ENCODE peak calls at places on chromosomes 1 and 21, in four cellular contexts. O is K562, Q is HepG2, H is GM12878. J is an unnamed sample.

GRCh38 chr1:76140227-76140626 is 65.7 kb downstream of the ST6GALNAC3 start:
- DNase-seq in O (no peak), Q (no peak), H (no peak), J (peak; percentile 18)

GRCh38 chr1:232620356-232620841 is 9.5 kb downstream of the SIPA1L2 start:
- DNase-seq in Q (no peak), O (no peak), H (no peak), J (no peak)

GRCh38 chr1:68473060-68473459 is 23.3 kb upstream of the RPE65 start:
- DNase-seq in O (no peak), Q (no peak), H (no peak), J (no peak)

GRCh38 chr1:22861764-22862440 is 110.8 kb downstream of the LACTBL1 start:
- DNase-seq in H (no peak), Q (no peak), O (peak; percentile 80), J (peak; percentile 58)

GRCh38 chr1:38235705-38236104 is 189.1 kb upstream of the POU3F1 start:
- DNase-seq in O (no peak), H (no peak), Q (no peak), J (no peak)

GRCh38 chr1:53148123-53148522 is 5.7 kb upstream of the SLC1A7 start:
- DNase-seq in Q (no peak), H (no peak), O (no peak), J (no peak)

GRCh38 chr1:111719561-111720239 is 19.5 kb downstream of the INKA2 start:
- DNase-seq in Q (no peak), O (no peak), H (no peak), J (no peak)

GRCh38 chr1:168643152-168643551 is 66.7 kb downstream of the XCL1 start:
- DNase-seq in H (no peak), Q (no peak), O (no peak), J (no peak)

GRCh38 chr1:231340328-231341013 is 2.4 kb downstream of the SPRTN start:
- DNase-seq in Q (no peak), O (no peak), H (no peak), J (no peak)

GRCh38 chr1:151157067-151157531 is 650 bp downstream of the TNFAIP8L2 start:
- DNase-seq in Q (no peak), H (no peak), O (no peak), J (no peak)

GRCh38 chr1:209326876-209327275 is 256.6 kb upstream of the CAMK1G start:
- DNase-seq in O (no peak), H (no peak), Q (no peak), J (no peak)

GRCh38 chr1:76279387-76279748 is 204.8 kb downstream of the ST6GALNAC3 start:
- DNase-seq in H (no peak), Q (no peak), O (no peak), J (no peak)

GRCh38 chr1:223770621-223771315 is 58.4 kb downstream of the CAPN2 start:
- DNase-seq in O (no peak), Q (no peak), H (no peak), J (no peak)

GRCh38 chr1:232675898-232676297 is 46.0 kb upstream of the SIPA1L2 start:
- DNase-seq in Q (no peak), O (no peak), H (no peak), J (no peak)

GRCh38 chr1:157147906-157148717 is 9.9 kb upstream of the ETV3 start:
- DNase-seq in H (no peak), Q (no peak), O (no peak), J (no peak)

GRCh38 chr1:8955367-8955766 is 9.7 kb downstream of the CA6 start:
- DNase-seq in H (no peak), O (no peak), Q (no peak), J (no peak)

GRCh38 chr21:18832081-18832670 is 428.6 kb upstream of the TMPRSS15 start:
- DNase-seq in Q (no peak), H (no peak), O (no peak), J (no peak)

GRCh38 chr1:234647245-234647644 is 37.3 kb upstream of the IRF2BP2 start:
- DNase-seq in Q (no peak), O (no peak), H (no peak), J (no peak)

GRCh38 chr1:78651247-78651646 is 1.6 kb downstream of the IFI44 start:
- DNase-seq in O (no peak), Q (no peak), H (no peak), J (no peak)

GRCh38 chr1:153942766-153943549 is 3.6 kb downstream of the DENND4B start:
- DNase-seq in Q (no peak), O (no peak), H (no peak), J (no peak)

GRCh38 chr1:170377896-170378634 is 153.9 kb upstream of the GORAB start:
- DNase-seq in Q (no peak), H (no peak), O (no peak), J (no peak)

GRCh38 chr1:172172267-172172880 is 248.1 kb upstream of the C1orf105 start:
- DNase-seq in O (no peak), H (no peak), Q (no peak), J (no peak)

GRCh38 chr21:37017951-37018679 is 11.6 kb downstream of the RIPPLY3 start:
- DNase-seq in H (no peak), O (no peak), Q (no peak), J (no peak)

GRCh38 chr1:147717706-147718097 is 42.7 kb downstream of the GJA5 start:
- DNase-seq in Q (no peak), H (no peak), O (no peak), J (no peak)

GRCh38 chr1:47931395-47931794 is 65.8 kb downstream of the TRABD2B start:
- DNase-seq in O (peak; percentile 29), H (no peak), Q (peak; percentile 71), J (peak; percentile 18)

GRCh38 chr1:203282720-203283542 is 22.4 kb upstream of the BTG2 start:
- DNase-seq in H (no peak), O (peak; percentile 33), Q (no peak), J (no peak)

GRCh38 chr1:198846506-198847010 is 207.7 kb downstream of the PTPRC start:
- DNase-seq in O (no peak), Q (no peak), H (no peak), J (no peak)

GRCh38 chr1:28928306-28928987 is 14.1 kb downstream of the EPB41 start:
- DNase-seq in O (peak; percentile 38), H (no peak), Q (no peak), J (no peak)

GRCh38 chr1:230797376-230798186 is 50.4 kb downstream of the CAPN9 start:
- DNase-seq in H (no peak), Q (peak; percentile 62), O (peak; percentile 52), J (peak; percentile 62)

GRCh38 chr1:151953409-151954094 is 40.1 kb downstream of the S100A10 start:
- DNase-seq in O (no peak), H (no peak), Q (no peak), J (no peak)

GRCh38 chr1:117284408-117285215 is 73.9 kb upstream of the VTCN1 start:
- DNase-seq in O (peak; percentile 53), H (no peak), Q (peak; percentile 52), J (no peak)

GRCh38 chr1:5989286-5989605 is 3.0 kb downstream of the NPHP4 start:
- DNase-seq in H (no peak), Q (no peak), O (no peak), J (no peak)

GRCh38 chr1:194846488-194846887 is 1660.1 kb upstream of the B3GALT2 start:
- DNase-seq in Q (no peak), O (no peak), H (no peak), J (no peak)

GRCh38 chr1:183702087-183702812 is 49.1 kb upstream of the APOBEC4 start:
- DNase-seq in H (no peak), Q (no peak), O (no peak), J (no peak)

GRCh38 chr1:33424205-33424604 is 6.7 kb downstream of the PHC2 start:
- DNase-seq in Q (no peak), H (no peak), O (no peak), J (no peak)
- TF ChIP-seq CBFB in Q (no peak), H (no peak), O (no peak), J (no peak)

GRCh38 chr1:221283532-221283931 is 404.3 kb downstream of the HLX start:
- DNase-seq in Q (no peak), O (no peak), H (no peak), J (no peak)
- TF ChIP-seq CBFB in Q (no peak), O (no peak), H (no peak), J (no peak)

DNA sequence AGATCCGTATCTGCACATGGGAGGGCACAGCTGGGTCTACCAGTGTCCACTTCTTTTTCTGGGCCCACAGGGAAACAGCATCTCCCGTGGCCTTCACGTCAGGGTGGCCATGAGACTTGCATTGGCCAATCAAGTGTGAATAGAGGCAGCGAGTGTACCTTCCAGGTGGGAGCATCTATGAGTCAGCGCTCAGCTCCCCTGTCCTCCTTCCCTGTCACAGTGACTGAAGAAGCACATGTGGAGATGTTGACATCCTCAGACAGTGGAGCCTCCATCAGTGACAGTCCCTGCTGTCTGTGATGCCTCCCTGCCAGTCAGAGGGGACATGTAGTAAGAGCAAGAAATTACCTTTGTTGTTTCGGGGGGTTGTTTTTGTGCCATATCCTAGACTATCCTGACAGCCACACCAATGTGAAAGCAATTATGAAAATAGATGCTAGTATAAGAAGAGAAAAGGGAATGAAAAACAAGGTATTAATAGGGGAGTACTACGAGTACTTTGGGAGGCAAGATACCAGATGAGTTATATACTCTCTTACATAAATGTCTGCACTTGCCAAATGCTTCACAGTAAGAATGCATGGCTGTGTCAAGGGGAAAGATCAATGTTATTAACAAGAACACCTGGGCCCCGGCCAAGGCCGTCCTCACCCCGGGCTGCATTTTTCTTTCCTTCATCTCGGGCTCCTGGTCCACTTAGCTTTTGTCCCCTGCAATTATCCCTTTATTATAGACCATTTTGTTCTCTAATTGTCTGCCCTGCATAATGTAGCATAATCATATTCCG is 86.0 kb downstream of the MATN1 start:
- DNase-seq in Q (no peak), H (no peak), O (no peak), J (no peak)
- TF ChIP-seq CBFB in Q (no peak), H (no peak), O (no peak), J (no peak)

DNA sequence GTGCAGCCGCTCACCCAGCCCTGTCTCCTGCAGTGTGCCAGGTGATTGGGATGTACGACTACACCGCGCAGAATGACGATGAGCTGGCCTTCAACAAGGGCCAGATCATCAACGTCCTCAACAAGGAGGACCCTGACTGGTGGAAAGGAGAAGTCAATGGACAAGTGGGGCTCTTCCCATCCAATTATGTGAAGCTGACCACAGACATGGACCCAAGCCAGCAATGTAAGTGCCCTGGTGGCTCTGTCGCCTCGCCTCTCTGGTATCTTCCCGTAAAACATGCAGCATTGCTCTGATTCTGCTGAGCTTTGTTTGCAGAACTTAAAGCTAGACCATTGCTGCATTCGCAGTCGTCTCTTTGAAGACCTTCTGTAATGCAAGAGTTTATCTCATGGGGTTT is 79.2 kb downstream of the ATP5PO start:
- DNase-seq in Q (no peak), O (no peak), H (no peak), J (no peak)
- TF ChIP-seq CBFB in Q (no peak), O (no peak), H (no peak), J (no peak)

GRCh38 chr1:2431095-2431494 is 18.7 kb upstream of the PEX10 start:
- DNase-seq in H (no peak), Q (no peak), O (no peak), J (no peak)
- TF ChIP-seq CBFB in H (no peak), Q (no peak), O (no peak), J (no peak)

GRCh38 chr1:226873771-226874578 is 3.6 kb downstream of the PSEN2 start:
- DNase-seq in O (no peak), H (no peak), Q (no peak), J (no peak)

GRCh38 chr1:226877669-226878068 is 7.3 kb downstream of the PSEN2 start:
- DNase-seq in O (no peak), Q (no peak), H (no peak), J (no peak)

GRCh38 chr1:226872455-226872854 is 2.0 kb downstream of the PSEN2 start:
- DNase-seq in O (no peak), H (no peak), Q (peak; percentile 5), J (no peak)

GRCh38 chr1:226874579-226875425 is 4.4 kb downstream of the PSEN2 start:
- DNase-seq in O (no peak), H (no peak), Q (no peak), J (no peak)

GRCh38 chr1:226875641-226876295 is 5.4 kb downstream of the PSEN2 start:
- DNase-seq in Q (no peak), H (no peak), O (peak; percentile 89), J (peak; percentile 27)
- TF ChIP-seq CBFB in Q (no peak), H (no peak), O (no peak), J (no peak)

J was measured in WTC11.